ENCODE peak calls at places on chromosomes 16 and 17, in four cellular contexts. T is K562, K is prostate gland, S is breast epithelium. G is an unnamed sample.

GRCh38 chr16:254461-254860 is 19.8 kb downstream of the FAM234A start:
- DNase-seq in S (no peak), K (no peak), T (no peak), G (no peak)

GRCh38 chr17:81387235-81388060 is 7.8 kb upstream of the BAHCC1 start:
- DNase-seq in K (peak), S (no peak), T (no peak), G (no peak)

GRCh38 chr17:79821331-79822095 is 17.7 kb downstream of the CBX4 start:
- DNase-seq in S (no peak), K (no peak), T (no peak), G (no peak)

GRCh38 chr16:88385831-88386815 is 3.4 kb downstream of the ZNF469 start:
- DNase-seq in T (no peak), K (no peak), S (no peak), G (no peak)

GRCh38 chr17:42554250-42555121 is 1.8 kb downstream of the HSD17B1 start:
- DNase-seq in K (peak), T (peak), S (peak), G (peak)

GRCh38 chr17:45287526-45288264 is 25.8 kb upstream of the SPATA32 start:
- DNase-seq in K (no peak), S (no peak), T (peak), G (peak)

GRCh38 chr16:11349599-11350276 is 4.5 kb downstream of the RMI2 start:
- DNase-seq in K (peak), T (no peak), S (no peak), G (no peak)

GRCh38 chr17:36511216-36511615 is 23.5 kb downstream of the MYO19 start:
- DNase-seq in K (no peak), T (no peak), S (no peak), G (no peak)

GRCh38 chr17:74027539-74027938 is 175.9 kb upstream of the RPL38 start:
- DNase-seq in T (no peak), S (no peak), K (no peak), G (no peak)

GRCh38 chr17:37791434-37791833 is 46.6 kb upstream of the HNF1B start:
- DNase-seq in T (peak), K (no peak), S (no peak), G (peak)

GRCh38 chr16:75310541-75310940 is 59.1 kb upstream of the BCAR1 start:
- DNase-seq in K (no peak), T (no peak), S (no peak), G (peak)

GRCh38 chr16:46747777-46748651 is at the start of gene MYLK3:
- DNase-seq in K (no peak), T (peak), S (no peak), G (peak)

GRCh38 chr16:11218324-11218962 is 37.6 kb downstream of the SOCS1 start:
- DNase-seq in K (no peak), S (no peak), T (peak), G (peak)

GRCh38 chr17:64331946-64332493 is 58.6 kb downstream of the PECAM1 start:
- DNase-seq in S (no peak), K (no peak), T (peak), G (peak)

GRCh38 chr16:471353-472198 is 46.1 kb downstream of the RAB11FIP3 start:
- DNase-seq in K (peak), S (no peak), T (no peak), G (no peak)

GRCh38 chr16:89114159-89114981 is 20.7 kb downstream of the ACSF3 start:
- DNase-seq in S (no peak), K (no peak), T (no peak), G (no peak)

GRCh38 chr17:44808156-44808555 is 21.9 kb downstream of the GJC1 start:
- DNase-seq in T (no peak), S (no peak), K (no peak), G (no peak)

GRCh38 chr16:3536271-3536671 is 35.5 kb downstream of the CLUAP1 start:
- DNase-seq in S (no peak), T (no peak), K (no peak), G (no peak)

GRCh38 chr16:70804153-70804728 is 3.3 kb upstream of the VAC14 start:
- DNase-seq in S (no peak), T (no peak), K (no peak), G (peak)

GRCh38 chr16:89599451-89599858 is 14.0 kb upstream of the DPEP1 start:
- DNase-seq in T (peak), K (no peak), S (no peak), G (peak)

GRCh38 chr17:42421479-42422332 is 1.4 kb downstream of the CAVIN1 start:
- DNase-seq in K (no peak), S (peak), T (peak), G (no peak)

GRCh38 chr17:36934759-36935630 is 2.3 kb upstream of the LHX1 start:
- DNase-seq in K (no peak), T (peak), S (no peak), G (peak)

GRCh38 chr17:28983286-28984240 is 22.3 kb downstream of the SEZ6 start:
- DNase-seq in K (no peak), S (no peak), T (no peak), G (no peak)

GRCh38 chr17:869567-870530 is 87.7 kb downstream of the MRM3 start:
- DNase-seq in T (no peak), S (no peak), K (peak), G (no peak)

GRCh38 chr16:60905806-60906205 is 1130.4 kb downstream of the CDH8 start:
- DNase-seq in K (no peak), S (no peak), T (no peak), G (no peak)

GRCh38 chr17:29996458-29996857 is 55.0 kb downstream of the EFCAB5 start:
- DNase-seq in S (no peak), T (no peak), K (no peak), G (no peak)

GRCh38 chr17:33451221-33451620 is 158.1 kb upstream of the ASIC2 start:
- DNase-seq in K (no peak), T (no peak), S (no peak), G (no peak)

DNA sequence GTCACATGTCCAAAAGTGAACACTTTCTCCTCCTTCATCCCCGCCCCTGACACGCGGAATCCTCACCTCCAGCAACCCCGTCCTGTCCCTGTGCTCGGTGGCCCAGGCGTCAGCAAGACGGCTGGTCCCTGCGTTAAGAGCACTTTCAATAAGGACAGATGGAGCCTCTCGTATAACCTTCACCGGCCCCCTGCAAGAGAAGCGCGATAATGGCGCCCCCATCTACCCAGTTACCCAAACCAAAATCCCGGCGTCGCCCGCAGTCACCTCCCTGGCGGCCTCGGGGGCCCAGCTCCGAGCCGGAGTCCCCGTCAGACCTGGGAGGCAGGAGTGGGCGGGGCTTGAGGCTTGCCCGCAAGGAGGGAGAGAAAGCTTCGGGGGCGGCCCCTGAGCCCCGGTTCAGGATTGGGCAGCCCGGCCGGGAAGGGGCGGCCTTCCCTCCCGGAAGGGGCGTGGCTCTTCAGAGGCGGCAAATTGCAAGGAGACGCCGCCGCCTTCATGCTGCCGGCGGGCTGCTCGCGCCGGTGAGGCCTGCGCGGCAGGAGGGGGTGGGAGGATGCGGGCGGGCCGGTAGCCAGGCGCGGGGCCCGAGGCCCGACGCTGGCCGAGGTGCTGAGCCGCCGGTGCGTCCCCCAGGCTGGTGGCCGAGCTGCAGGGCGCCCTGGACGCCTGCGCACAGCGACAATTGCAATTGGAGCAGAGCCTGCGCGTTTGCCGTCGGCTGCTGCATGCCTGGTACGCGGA is at the start of gene TEDC2:
- DNase-seq in K (peak), T (peak), S (peak), G (peak)
- TF ChIP-seq POLR2A in K (peak), T (peak), S (no peak), G (peak)

GRCh38 chr17:39921323-39921722 is 2.9 kb upstream of the GSDMB start:
- DNase-seq in S (no peak), T (no peak), K (no peak), G (no peak)

GRCh38 chr17:39916918-39917317 is 1.5 kb downstream of the GSDMB start:
- DNase-seq in K (no peak), T (peak), S (no peak), G (peak)

GRCh38 chr17:39922006-39922405 is 3.6 kb upstream of the GSDMB start:
- DNase-seq in T (no peak), S (no peak), K (no peak), G (no peak)

GRCh38 chr17:39920218-39921210 is 2.1 kb upstream of the GSDMB start:
- DNase-seq in S (no peak), K (no peak), T (no peak), G (no peak)

DNA sequence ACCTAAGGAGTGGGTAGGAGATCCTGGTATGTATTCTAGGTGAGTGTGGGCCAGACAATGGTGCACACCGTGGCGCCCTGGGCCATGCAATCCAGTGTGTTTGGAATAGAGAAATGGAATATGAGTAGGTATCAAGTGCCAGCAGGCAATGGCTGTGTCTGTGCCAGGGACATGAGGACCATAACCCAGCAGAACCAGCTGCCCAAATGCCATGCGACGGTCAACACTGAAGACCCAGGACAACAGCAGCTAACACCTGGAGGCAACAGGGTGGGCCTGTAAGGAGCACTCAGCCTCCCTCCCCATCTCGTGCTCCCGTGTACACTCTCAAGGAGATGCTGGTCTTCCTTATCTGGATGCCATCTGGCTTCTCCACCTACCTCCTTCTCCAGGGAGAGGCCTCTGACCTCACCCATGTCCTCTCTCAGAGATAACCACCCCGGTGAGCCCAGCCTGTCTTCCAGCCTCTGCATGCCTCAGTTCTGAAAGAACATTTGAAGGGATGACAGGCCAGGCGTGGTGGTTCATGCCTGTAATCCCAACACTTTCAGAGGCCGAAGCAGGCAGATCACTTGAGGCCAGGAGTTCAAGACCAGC is 750 bp upstream of the GSDMB start:
- DNase-seq in S (no peak), K (no peak), T (peak), G (peak)
- TF ChIP-seq POLR2A in S (no peak), K (no peak), T (no peak), G (no peak)

DNA sequence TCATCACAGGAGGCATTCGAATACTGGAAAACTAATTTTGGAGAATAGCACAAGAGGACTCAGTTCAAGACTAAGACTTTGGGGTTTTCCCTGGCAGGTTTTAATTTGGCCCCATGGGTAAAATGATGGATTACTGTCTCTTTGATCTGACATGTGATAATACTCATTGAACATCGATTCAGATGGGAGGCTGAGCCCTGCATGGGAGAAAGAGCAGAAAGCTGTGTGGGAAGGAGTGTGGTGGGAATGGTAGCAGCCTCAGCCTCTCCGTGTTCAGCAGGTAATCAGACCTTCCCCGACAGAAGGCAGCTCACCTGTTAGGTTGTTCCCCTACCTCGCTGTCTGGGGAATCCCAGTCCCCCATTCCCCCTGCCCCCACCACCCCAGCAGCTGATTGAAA is 124.7 kb upstream of the TNRC6C start:
- DNase-seq in S (no peak), T (no peak), K (no peak), G (no peak)
- TF ChIP-seq POLR2A in S (no peak), T (no peak), K (no peak), G (no peak)

GRCh38 chr17:31525801-31526549 is 134.5 kb downstream of the RAB11FIP4 start:
- DNase-seq in T (peak), K (no peak), S (no peak), G (no peak)
- TF ChIP-seq POLR2A in T (no peak), K (no peak), S (no peak), G (no peak)

GRCh38 chr16:64475627-64476351 is 646.1 kb downstream of the CDH11 start:
- DNase-seq in K (no peak), S (no peak), T (no peak), G (no peak)

GRCh38 chr16:64478258-64478906 is 643.5 kb downstream of the CDH11 start:
- DNase-seq in T (no peak), S (no peak), K (peak), G (no peak)

GRCh38 chr16:64481497-64481896 is 640.4 kb downstream of the CDH11 start:
- DNase-seq in T (no peak), K (no peak), S (no peak), G (no peak)
- TF ChIP-seq POLR2A in T (no peak), K (no peak), S (no peak), G (no peak)

DNA sequence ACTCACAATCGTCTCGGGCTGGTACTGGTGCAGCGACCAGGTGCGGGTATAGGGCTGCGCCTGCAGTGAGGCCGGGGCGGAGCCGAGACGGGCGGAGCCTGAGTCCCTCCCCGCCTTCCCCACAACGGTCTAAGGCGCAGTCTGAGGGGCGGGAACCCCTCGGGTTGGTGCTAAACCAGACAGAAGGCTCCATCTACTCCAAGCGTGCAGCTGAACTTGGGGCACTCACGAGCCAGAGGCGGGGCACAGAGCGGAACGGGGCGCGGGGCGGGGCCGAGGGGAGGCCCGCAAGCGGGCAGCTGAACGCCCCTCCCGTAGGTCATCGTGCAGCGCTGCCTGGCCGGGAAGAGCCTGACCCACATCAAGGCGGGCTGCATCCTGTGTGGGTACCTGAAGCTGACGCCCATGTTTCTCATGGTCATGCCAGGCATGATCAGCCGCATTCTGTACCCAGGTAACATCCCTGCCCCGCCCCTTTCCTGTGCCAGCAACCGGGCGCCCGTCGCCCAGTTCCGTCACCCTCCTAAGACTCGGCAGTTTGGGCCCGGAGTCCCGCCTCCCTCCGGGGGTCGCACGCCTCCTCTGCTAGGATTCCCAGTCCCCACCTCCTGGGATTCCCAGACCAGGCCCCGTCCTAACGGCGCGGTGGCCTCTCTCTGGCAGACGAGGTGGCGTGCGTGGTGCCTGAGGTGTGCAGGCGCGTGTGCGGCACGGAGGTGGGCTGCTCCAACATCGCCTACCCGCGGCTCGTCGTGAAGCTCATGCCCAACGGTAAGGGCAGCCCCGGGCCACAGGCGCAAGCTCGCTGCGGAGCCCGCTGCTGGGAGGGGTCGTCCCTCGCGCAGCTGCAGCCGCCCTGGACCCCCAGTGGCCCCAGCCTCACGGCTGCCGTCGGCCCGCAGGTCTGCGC is 5.1 kb downstream of the SLC5A2 start:
- DNase-seq in T (no peak), S (no peak), K (peak), G (peak)
- TF ChIP-seq POLR2A in T (peak), S (no peak), K (no peak), G (peak)

GRCh38 chr16:57862698-57863433 is 60.6 kb upstream of the KIFC3 start:
- DNase-seq in T (no peak), K (no peak), S (no peak), G (no peak)
- TF ChIP-seq POLR2A in T (no peak), K (no peak), S (no peak), G (no peak)

GRCh38 chr16:30983898-30984610 is 953 bp upstream of the HSD3B7 start:
- DNase-seq in S (no peak), T (no peak), K (no peak), G (no peak)

GRCh38 chr16:30987581-30988190 is 2.7 kb downstream of the HSD3B7 start:
- DNase-seq in T (no peak), S (no peak), K (no peak), G (no peak)

GRCh38 chr16:30984669-30985400 is at the start of gene HSD3B7:
- DNase-seq in K (peak), S (peak), T (peak), G (peak)

GRCh38 chr16:30986129-30986991 is 1.4 kb downstream of the HSD3B7 start:
- DNase-seq in S (no peak), K (no peak), T (no peak), G (no peak)

DNA sequence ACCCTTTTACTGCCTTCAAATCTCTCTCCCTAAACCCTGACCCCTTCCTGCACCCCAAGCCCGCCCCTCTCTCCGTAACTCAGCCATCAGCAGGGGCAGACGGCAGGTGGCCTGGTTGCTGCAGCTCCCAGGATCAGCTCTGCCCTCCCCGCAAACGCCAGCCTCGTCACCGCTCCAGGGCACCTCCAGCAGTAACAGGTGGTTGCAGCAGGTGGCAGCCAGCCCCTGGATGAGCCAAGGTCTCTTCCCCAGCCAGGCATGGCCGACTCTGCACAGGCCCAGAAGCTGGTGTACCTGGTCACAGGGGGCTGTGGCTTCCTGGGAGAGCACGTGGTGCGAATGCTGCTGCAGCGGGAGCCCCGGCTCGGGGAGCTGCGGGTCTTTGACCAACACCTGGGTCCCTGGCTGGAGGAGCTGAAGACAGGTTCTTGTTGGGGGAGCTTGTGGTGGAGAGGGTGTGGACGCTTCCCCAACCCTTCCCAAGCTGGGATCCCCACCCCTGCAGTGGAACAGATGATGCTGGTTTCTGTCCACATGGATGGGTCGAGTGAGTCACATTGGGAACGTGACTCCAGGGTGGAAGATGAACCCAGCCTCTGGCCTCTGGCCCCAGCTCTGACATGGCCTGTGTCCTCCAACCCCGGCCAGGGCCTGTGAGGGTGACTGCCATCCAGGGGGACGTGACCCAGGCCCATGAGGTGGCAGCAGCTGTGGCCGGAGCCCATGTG is 558 bp downstream of the HSD3B7 start:
- DNase-seq in T (peak), K (peak), S (peak), G (no peak)
- TF ChIP-seq POLR2A in T (no peak), K (no peak), S (no peak), G (no peak)